ENCODE peak calls at places on chromosomes 16 and 17, in six cellular contexts. One of them, this sample, is unnamed.

GRCh38 chr16:81442220-81442908 is 2.2 kb upstream of the CMIP start:
- DNase-seq in left ventricle myocardium inferior: no peak
- DNase-seq in breast epithelium: no peak
- DNase-seq in fibroblast of lung: no peak
- DNase-seq in heart left ventricle: no peak
- DNase-seq in neural progenitor cell: no peak
- DNase-seq in this sample: no peak

GRCh38 chr17:164536-165235 is 16.8 kb downstream of the DOC2B start:
- DNase-seq in left ventricle myocardium inferior: peak; percentile 37
- DNase-seq in neural progenitor cell: peak; percentile 85
- DNase-seq in heart left ventricle: peak; percentile 54
- DNase-seq in fibroblast of lung: peak; percentile 36
- DNase-seq in breast epithelium: no peak
- DNase-seq in this sample: peak; percentile 21

GRCh38 chr16:78365376-78365775 is 265.9 kb downstream of the WWOX start:
- DNase-seq in neural progenitor cell: no peak
- DNase-seq in left ventricle myocardium inferior: no peak
- DNase-seq in fibroblast of lung: no peak
- DNase-seq in heart left ventricle: no peak
- DNase-seq in breast epithelium: no peak
- DNase-seq in this sample: no peak

GRCh38 chr16:50093607-50094570 is 28.1 kb downstream of the HEATR3 start:
- DNase-seq in neural progenitor cell: no peak
- DNase-seq in heart left ventricle: peak; percentile 74
- DNase-seq in fibroblast of lung: peak; percentile 21
- DNase-seq in breast epithelium: no peak
- DNase-seq in left ventricle myocardium inferior: peak; percentile 54
- DNase-seq in this sample: peak; percentile 19

GRCh38 chr17:80254396-80255241 is 6.0 kb upstream of the RNF213 start:
- DNase-seq in breast epithelium: no peak
- DNase-seq in left ventricle myocardium inferior: no peak
- DNase-seq in neural progenitor cell: no peak
- DNase-seq in heart left ventricle: no peak
- DNase-seq in fibroblast of lung: peak; percentile 95
- DNase-seq in this sample: peak; percentile 55

GRCh38 chr16:85151603-85152413 is 39.5 kb upstream of the CIBAR2 start:
- DNase-seq in left ventricle myocardium inferior: peak; percentile 83
- DNase-seq in breast epithelium: peak; percentile 88
- DNase-seq in neural progenitor cell: no peak
- DNase-seq in fibroblast of lung: peak; percentile 83
- DNase-seq in heart left ventricle: peak; percentile 91
- DNase-seq in this sample: no peak

GRCh38 chr16:2963611-2964415 is at the start of gene KREMEN2:
- DNase-seq in breast epithelium: no peak
- DNase-seq in heart left ventricle: no peak
- DNase-seq in fibroblast of lung: no peak
- DNase-seq in neural progenitor cell: peak; percentile 79
- DNase-seq in left ventricle myocardium inferior: no peak
- DNase-seq in this sample: peak; percentile 48

GRCh38 chr16:53836142-53836541 is 132.2 kb downstream of the FTO start:
- DNase-seq in fibroblast of lung: no peak
- DNase-seq in left ventricle myocardium inferior: no peak
- DNase-seq in breast epithelium: no peak
- DNase-seq in neural progenitor cell: no peak
- DNase-seq in heart left ventricle: no peak
- DNase-seq in this sample: no peak

GRCh38 chr16:228151-228855 is 946 bp downstream of the LUC7L start:
- DNase-seq in heart left ventricle: no peak
- DNase-seq in neural progenitor cell: no peak
- DNase-seq in breast epithelium: no peak
- DNase-seq in fibroblast of lung: peak; percentile 13
- DNase-seq in left ventricle myocardium inferior: no peak
- DNase-seq in this sample: no peak

DNA sequence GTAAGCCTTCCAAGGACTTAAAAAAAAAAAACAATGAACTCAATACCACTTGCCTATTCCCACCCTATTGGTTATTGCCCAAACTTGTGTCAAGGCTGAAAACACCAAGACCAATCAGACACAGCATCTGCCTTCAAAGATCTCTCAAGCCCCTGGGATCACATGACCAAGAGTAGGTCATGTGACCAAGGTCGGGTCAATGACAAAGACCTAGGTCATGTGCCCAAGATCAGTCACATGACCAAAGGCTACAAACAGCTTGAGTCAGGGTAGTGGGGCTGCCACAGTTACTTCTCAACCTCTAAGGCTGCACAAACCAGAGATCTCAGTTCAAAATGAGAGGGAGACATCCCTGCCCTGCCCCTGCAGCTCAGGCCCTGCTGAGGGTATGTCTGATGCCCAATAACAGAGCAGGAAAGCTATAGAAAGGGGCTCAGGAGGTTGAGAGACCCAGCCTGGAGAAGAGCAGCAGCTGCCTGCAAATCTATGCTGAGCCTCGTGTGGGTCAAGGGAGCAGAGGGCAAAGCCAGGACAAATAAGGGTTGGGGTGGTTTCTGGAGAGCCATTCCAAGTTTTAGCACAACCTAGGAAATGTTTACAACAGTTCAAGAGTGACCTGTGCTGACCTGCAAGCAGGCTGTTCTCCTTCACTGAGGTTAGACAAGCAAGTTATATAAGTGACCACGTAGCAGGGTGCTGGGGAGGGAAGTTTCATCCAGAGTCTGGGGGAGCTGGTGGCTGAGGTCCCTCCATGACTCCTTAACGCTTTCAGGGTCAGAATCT is 48.8 kb downstream of the PIMREG start:
- DNase-seq in left ventricle myocardium inferior: no peak
- DNase-seq in breast epithelium: no peak
- DNase-seq in heart left ventricle: no peak
- DNase-seq in fibroblast of lung: no peak
- DNase-seq in neural progenitor cell: no peak
- DNase-seq in this sample: no peak
- H3K4me3 ChIP-seq in left ventricle myocardium inferior: no peak overlapping the region
- H3K4me3 ChIP-seq in breast epithelium: no peak overlapping the region
- H3K4me3 ChIP-seq in heart left ventricle: no peak overlapping the region
- H3K4me3 ChIP-seq in fibroblast of lung: no peak overlapping the region
- H3K4me3 ChIP-seq in neural progenitor cell: no peak overlapping the region
- H3K4me3 ChIP-seq in this sample: no peak overlapping the region

DNA sequence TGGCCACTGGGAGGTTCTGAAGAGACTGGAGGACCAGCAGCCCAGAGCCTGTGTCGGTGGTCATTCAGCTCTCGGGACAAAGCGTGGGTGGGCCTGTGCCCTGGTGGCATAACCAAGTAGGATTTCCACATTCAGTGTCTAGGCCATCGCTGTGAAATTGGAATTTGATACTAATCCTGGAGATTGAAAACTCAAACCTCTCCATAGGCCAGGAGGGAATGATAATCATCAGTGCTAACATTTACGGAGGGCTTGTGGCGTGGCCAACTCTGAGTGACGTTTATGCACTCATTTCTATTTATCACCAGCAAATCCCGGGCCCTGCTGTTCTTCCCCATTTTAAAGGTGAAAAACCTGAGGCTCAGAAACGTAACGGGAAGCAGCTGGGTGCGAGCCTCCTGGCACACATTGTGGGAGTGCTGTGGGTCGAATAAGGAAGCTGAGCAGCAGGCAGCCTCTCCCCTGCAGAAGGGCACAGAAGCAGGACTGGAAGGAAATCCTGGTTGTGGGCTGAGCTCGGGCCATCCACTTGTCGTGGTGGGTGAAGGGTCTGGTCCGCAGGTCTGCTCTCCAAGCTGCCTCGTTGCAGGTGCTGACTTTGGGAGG is 33.1 kb downstream of the RAI1 start:
- DNase-seq in neural progenitor cell: no peak
- DNase-seq in breast epithelium: no peak
- DNase-seq in heart left ventricle: no peak
- DNase-seq in left ventricle myocardium inferior: no peak
- DNase-seq in fibroblast of lung: no peak
- DNase-seq in this sample: no peak
- H3K4me1 ChIP-seq in neural progenitor cell: peaks cover 26% of the 10 kb centered on the region
- H3K4me1 ChIP-seq in breast epithelium: peaks cover 48% of the 10 kb centered on the region
- H3K4me1 ChIP-seq in heart left ventricle: peaks cover 75% of the 10 kb centered on the region
- H3K4me1 ChIP-seq in left ventricle myocardium inferior: peaks cover 84% of the 10 kb centered on the region
- H3K4me1 ChIP-seq in fibroblast of lung: peaks cover 45% of the 10 kb centered on the region
- H3K4me1 ChIP-seq in this sample: no peaks in the 10 kb centered on the region

DNA sequence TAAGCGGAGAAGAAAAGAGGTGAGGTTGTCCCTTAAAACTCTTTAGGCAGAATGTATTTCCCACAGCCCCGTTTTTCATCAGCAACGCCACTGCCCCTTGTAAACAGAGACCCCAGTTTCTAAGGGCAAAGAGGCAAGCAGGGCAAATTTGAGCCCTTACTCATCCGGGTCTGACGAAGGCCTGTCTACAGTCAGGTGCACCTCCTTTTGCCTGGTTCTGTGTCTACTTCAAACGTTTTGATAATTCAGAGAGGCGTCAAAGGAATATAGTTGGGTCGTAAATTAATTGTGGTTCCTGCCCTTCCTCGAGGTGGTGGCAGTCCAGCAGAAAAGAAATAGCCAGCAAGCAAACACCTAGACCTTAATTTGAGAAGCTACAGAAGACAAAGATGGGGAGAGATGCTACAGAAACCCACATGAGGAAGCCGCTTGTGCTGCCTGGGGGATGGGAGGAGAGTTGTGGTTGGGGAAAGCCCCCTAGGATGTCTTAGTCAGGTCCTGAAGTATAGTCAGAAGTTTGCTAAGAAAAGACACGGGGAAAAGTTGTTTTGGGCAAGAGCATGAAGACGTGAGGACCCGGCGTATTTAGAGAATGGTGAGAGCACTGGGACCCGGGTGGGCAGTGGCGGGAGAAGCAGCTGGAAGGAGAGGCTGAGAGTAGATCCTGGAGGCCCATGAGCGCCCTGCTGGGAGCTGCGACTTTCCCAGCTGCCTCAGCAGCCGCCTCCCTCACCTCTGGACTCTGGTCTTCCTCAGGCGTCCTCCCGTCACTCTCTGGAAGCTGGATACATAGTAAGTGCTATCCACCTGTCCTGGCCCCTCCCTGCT is 2.4 kb downstream of the FBRS start:
- DNase-seq in fibroblast of lung: peak; percentile 41
- DNase-seq in neural progenitor cell: no peak
- DNase-seq in left ventricle myocardium inferior: no peak
- DNase-seq in heart left ventricle: no peak
- DNase-seq in breast epithelium: no peak
- DNase-seq in this sample: peak; percentile 79
- H3K4me3 ChIP-seq in fibroblast of lung: peak overlapping the region; percentile 76
- H3K4me3 ChIP-seq in neural progenitor cell: peak overlapping the region; percentile 70
- H3K4me3 ChIP-seq in left ventricle myocardium inferior: peak overlapping the region; percentile 88
- H3K4me3 ChIP-seq in heart left ventricle: peak overlapping the region; percentile 93
- H3K4me3 ChIP-seq in breast epithelium: peak overlapping the region; percentile 79
- H3K4me3 ChIP-seq in this sample: peak overlapping the region; percentile 82

GRCh38 chr17:21239680-21240374 is 13.4 kb downstream of the NATD1 start:
- DNase-seq in left ventricle myocardium inferior: no peak
- DNase-seq in breast epithelium: no peak
- DNase-seq in fibroblast of lung: peak; percentile 20
- DNase-seq in neural progenitor cell: peak; percentile 58
- DNase-seq in heart left ventricle: no peak
- DNase-seq in this sample: no peak
- H3K4me1 ChIP-seq in left ventricle myocardium inferior: peaks cover 28% of the 10 kb centered on the region
- H3K4me1 ChIP-seq in breast epithelium: no peaks in the 10 kb centered on the region
- H3K4me1 ChIP-seq in fibroblast of lung: no peaks in the 10 kb centered on the region
- H3K4me1 ChIP-seq in neural progenitor cell: peaks cover 24% of the 10 kb centered on the region
- H3K4me1 ChIP-seq in heart left ventricle: peaks cover 27% of the 10 kb centered on the region
- H3K4me1 ChIP-seq in this sample: no peaks in the 10 kb centered on the region

GRCh38 chr17:13582776-13583414 is 18.8 kb downstream of the HS3ST3A1 start:
- DNase-seq in left ventricle myocardium inferior: no peak
- DNase-seq in fibroblast of lung: peak; percentile 72
- DNase-seq in heart left ventricle: no peak
- DNase-seq in neural progenitor cell: no peak
- DNase-seq in breast epithelium: no peak
- DNase-seq in this sample: no peak
- H3K4me3 ChIP-seq in left ventricle myocardium inferior: no peak overlapping the region
- H3K4me3 ChIP-seq in fibroblast of lung: peak overlapping the region; percentile 54
- H3K4me3 ChIP-seq in heart left ventricle: no peak overlapping the region
- H3K4me3 ChIP-seq in neural progenitor cell: no peak overlapping the region
- H3K4me3 ChIP-seq in breast epithelium: no peak overlapping the region
- H3K4me3 ChIP-seq in this sample: no peak overlapping the region

GRCh38 chr17:30112794-30113193 is 3.8 kb upstream of the NSRP1 start:
- DNase-seq in fibroblast of lung: no peak
- DNase-seq in breast epithelium: no peak
- DNase-seq in left ventricle myocardium inferior: no peak
- DNase-seq in neural progenitor cell: no peak
- DNase-seq in heart left ventricle: no peak
- DNase-seq in this sample: no peak

GRCh38 chr17:30116345-30116660 is 313 bp upstream of the NSRP1 start:
- DNase-seq in heart left ventricle: no peak
- DNase-seq in left ventricle myocardium inferior: no peak
- DNase-seq in breast epithelium: no peak
- DNase-seq in fibroblast of lung: no peak
- DNase-seq in neural progenitor cell: no peak
- DNase-seq in this sample: no peak

GRCh38 chr17:30117548-30118155 is 1.0 kb downstream of the NSRP1 start:
- DNase-seq in fibroblast of lung: peak; percentile 21
- DNase-seq in breast epithelium: no peak
- DNase-seq in neural progenitor cell: no peak
- DNase-seq in heart left ventricle: no peak
- DNase-seq in left ventricle myocardium inferior: no peak
- DNase-seq in this sample: no peak

GRCh38 chr17:30116661-30117547 is at the start of gene NSRP1:
- DNase-seq in breast epithelium: peak; percentile 96
- DNase-seq in left ventricle myocardium inferior: peak; percentile 95
- DNase-seq in fibroblast of lung: peak; percentile 93
- DNase-seq in heart left ventricle: peak; percentile 97
- DNase-seq in neural progenitor cell: peak; percentile 96
- DNase-seq in this sample: peak; percentile 90

GRCh38 chr17:30113213-30113612 is 3.4 kb upstream of the NSRP1 start:
- DNase-seq in fibroblast of lung: peak; percentile 33
- DNase-seq in heart left ventricle: no peak
- DNase-seq in left ventricle myocardium inferior: no peak
- DNase-seq in breast epithelium: no peak
- DNase-seq in neural progenitor cell: no peak
- DNase-seq in this sample: no peak
- H3K4me1 ChIP-seq in fibroblast of lung: peaks cover 1% of the 10 kb centered on the region
- H3K4me1 ChIP-seq in heart left ventricle: peaks cover 10% of the 10 kb centered on the region
- H3K4me1 ChIP-seq in left ventricle myocardium inferior: peaks cover 15% of the 10 kb centered on the region
- H3K4me1 ChIP-seq in breast epithelium: peaks cover 6% of the 10 kb centered on the region
- H3K4me1 ChIP-seq in neural progenitor cell: peaks cover 7% of the 10 kb centered on the region
- H3K4me1 ChIP-seq in this sample: peaks cover 10% of the 10 kb centered on the region

GRCh38 chr17:64679710-64680216 is 17.7 kb upstream of the SMURF2 start:
- DNase-seq in fibroblast of lung: peak; percentile 99
- DNase-seq in breast epithelium: no peak
- DNase-seq in left ventricle myocardium inferior: no peak
- DNase-seq in neural progenitor cell: no peak
- DNase-seq in heart left ventricle: peak; percentile 43
- DNase-seq in this sample: no peak
- H3K4me3 ChIP-seq in fibroblast of lung: peak overlapping the region; percentile 36
- H3K4me3 ChIP-seq in breast epithelium: no peak overlapping the region
- H3K4me3 ChIP-seq in left ventricle myocardium inferior: no peak overlapping the region
- H3K4me3 ChIP-seq in neural progenitor cell: no peak overlapping the region
- H3K4me3 ChIP-seq in heart left ventricle: no peak overlapping the region
- H3K4me3 ChIP-seq in this sample: no peak overlapping the region

This sample was measured in CD4-positive, alpha-beta memory T cell.